ENCODE peak calls at places on chromosomes 1 and 21, in seven cellular contexts. L is NCI-H2081; I is activated naive CD4-positive, alpha-beta T cell treated with anti-CD3 and anti-CD28 coated beads, Interleukin-2, amount 10 ng/mL, durations not matched to agents 7 days and 5 days; G is LHCN-M2; C is left lobe of liver; E is H7; M is GM03348. Q is an unnamed sample.

GRCh38 chr1:15923241-15923640 is 52.7 kb downstream of the ZBTB17 start:
- DNase-seq in M (peak; percentile 40), E (no peak), I (no peak), G (peak; percentile 67), C (no peak), L (no peak), Q (no peak)

GRCh38 chr1:116904791-116905320 is 4.9 kb upstream of the PTGFRN start:
- DNase-seq in I (no peak), G (no peak), L (no peak), E (no peak), M (peak; percentile 33), C (no peak), Q (no peak)

GRCh38 chr1:238672262-238672661 is 714.1 kb upstream of the CHRM3 start:
- DNase-seq in E (peak; percentile 7), G (no peak), L (peak; percentile 13), I (no peak), M (no peak), C (no peak), Q (no peak)

GRCh38 chr1:235558783-235559182 is 54.5 kb upstream of the B3GALNT2 start:
- DNase-seq in G (no peak), M (no peak), C (no peak), E (no peak), I (no peak), L (no peak), Q (no peak)

GRCh38 chr1:70915258-70915657 is 132.4 kb downstream of the PTGER3 start:
- DNase-seq in I (no peak), E (no peak), C (no peak), M (no peak), L (no peak), G (no peak), Q (no peak)

GRCh38 chr1:94322696-94323095 is 85.3 kb upstream of the ARHGAP29 start:
- DNase-seq in E (no peak), C (no peak), M (no peak), I (no peak), L (peak; percentile 20), G (no peak), Q (no peak)

GRCh38 chr1:74835046-74835445 is 102.1 kb downstream of the TYW3 start:
- DNase-seq in C (no peak), L (no peak), G (no peak), I (no peak), M (no peak), E (no peak), Q (no peak)

GRCh38 chr1:203036135-203036534 is 9.8 kb downstream of the PPFIA4 start:
- DNase-seq in L (no peak), M (no peak), G (no peak), C (no peak), E (peak; percentile 62), I (no peak), Q (no peak)

GRCh38 chr1:178560871-178561376 is 48.0 kb downstream of the TEX35 start:
- DNase-seq in L (no peak), C (no peak), I (no peak), E (no peak), M (no peak), G (no peak), Q (no peak)

GRCh38 chr1:156749429-156750118 is 1.9 kb downstream of the HDGF start:
- DNase-seq in I (no peak), L (no peak), E (no peak), M (no peak), G (peak; percentile 20), C (peak; percentile 90), Q (peak; percentile 25)

GRCh38 chr1:8989061-8989460 is 37.2 kb downstream of the SLC2A7 start:
- DNase-seq in I (no peak), C (no peak), M (no peak), L (no peak), E (no peak), G (no peak), Q (no peak)

GRCh38 chr1:218480691-218481099 is 135.6 kb downstream of the TGFB2 start:
- DNase-seq in G (peak; percentile 88), L (no peak), M (peak; percentile 56), I (no peak), C (no peak), E (no peak), Q (no peak)

GRCh38 chr1:115190766-115191165 is 101.5 kb upstream of the TSPAN2 start:
- DNase-seq in I (no peak), L (no peak), E (no peak), M (peak; percentile 18), C (no peak), G (no peak), Q (no peak)

GRCh38 chr1:36466370-36467026 is 2.3 kb upstream of the MRPS15 start:
- DNase-seq in M (no peak), G (no peak), E (no peak), C (no peak), L (no peak), I (no peak), Q (no peak)

GRCh38 chr21:39602076-39602689 is 10.6 kb upstream of the B3GALT5 start:
- DNase-seq in E (no peak), G (no peak), C (no peak), I (no peak), L (no peak), M (no peak), Q (no peak)

GRCh38 chr1:239816090-239816812 is 275.4 kb upstream of the FMN2 start:
- DNase-seq in G (peak; percentile 82), M (peak; percentile 33), L (no peak), E (peak; percentile 59), I (no peak), C (no peak), Q (peak; percentile 35)

GRCh38 chr1:29754608-29755375 is 518.5 kb downstream of the PTPRU start:
- DNase-seq in E (peak; percentile 5), G (no peak), C (no peak), L (no peak), I (no peak), M (no peak), Q (no peak)

GRCh38 chr1:210344706-210345105 is 16.0 kb downstream of the HHAT start:
- DNase-seq in E (no peak), G (peak; percentile 28), I (no peak), L (no peak), M (no peak), C (no peak), Q (no peak)

GRCh38 chr21:20971296-20971921 is 26.8 kb upstream of the NCAM2 start:
- DNase-seq in E (peak; percentile 52), G (peak; percentile 27), C (no peak), M (peak; percentile 78), I (peak; percentile 25), L (peak; percentile 53), Q (peak; percentile 30)

GRCh38 chr1:24156542-24157260 is 13.8 kb upstream of the IL22RA1 start:
- DNase-seq in I (no peak), L (no peak), M (no peak), C (no peak), G (no peak), E (no peak), Q (no peak)

GRCh38 chr1:243959998-243960397 is 91.1 kb upstream of the ZBTB18 start:
- DNase-seq in G (no peak), M (no peak), E (no peak), C (no peak), L (no peak), I (no peak), Q (no peak)

GRCh38 chr21:35096959-35097358 is 47.9 kb upstream of the RUNX1 start:
- DNase-seq in L (no peak), G (peak; percentile 73), I (no peak), M (no peak), C (no peak), E (no peak), Q (no peak)

GRCh38 chr1:41804176-41804575 is 114.5 kb downstream of the HIVEP3 start:
- DNase-seq in G (no peak), L (no peak), M (no peak), C (no peak), I (peak; percentile 61), E (no peak), Q (no peak)

GRCh38 chr1:180167021-180167701 is 12.5 kb downstream of the QSOX1 start:
- DNase-seq in E (no peak), I (no peak), C (no peak), M (no peak), G (no peak), L (no peak), Q (no peak)

GRCh38 chr1:7386226-7387052 is 384.7 kb upstream of the VAMP3 start:
- DNase-seq in I (no peak), E (peak; percentile 22), C (peak; percentile 34), L (no peak), G (no peak), M (no peak), Q (no peak)

GRCh38 chr1:157485793-157486192 is 66.5 kb downstream of the FCRL5 start:
- DNase-seq in E (no peak), C (no peak), G (no peak), I (no peak), M (no peak), L (no peak), Q (no peak)

GRCh38 chr1:22137006-22137720 is 5.7 kb downstream of the WNT4 start:
- DNase-seq in G (peak; percentile 38), I (no peak), M (no peak), L (no peak), C (no peak), E (peak; percentile 86), Q (no peak)

GRCh38 chr1:5993553-5994510 is 1.6 kb upstream of the NPHP4 start:
- DNase-seq in G (no peak), E (peak; percentile 76), L (no peak), C (no peak), I (peak; percentile 49), M (no peak), Q (no peak)

GRCh38 chr21:28743723-28744122 is 249.0 kb downstream of the LTN1 start:
- DNase-seq in M (no peak), E (no peak), I (no peak), G (no peak), C (no peak), L (no peak), Q (no peak)

GRCh38 chr1:62362061-62362951 is 43.1 kb upstream of the KANK4 start:
- DNase-seq in G (no peak), M (no peak), E (no peak), C (no peak), I (no peak), L (peak; percentile 57), Q (no peak)

GRCh38 chr1:180173952-180174351 is 19.3 kb downstream of the QSOX1 start:
- DNase-seq in I (no peak), E (no peak), G (no peak), M (peak; percentile 79), L (no peak), C (peak; percentile 62), Q (no peak)

GRCh38 chr1:52660807-52661206 is 27.8 kb downstream of the SHISAL2A start:
- DNase-seq in C (no peak), M (no peak), G (no peak), E (no peak), I (no peak), L (no peak), Q (no peak)

GRCh38 chr1:50959303-50959912 is 659 bp downstream of the FAF1 start:
- DNase-seq in G (peak; percentile 40), L (peak; percentile 74), C (no peak), I (no peak), M (peak; percentile 4), E (no peak), Q (peak; percentile 19)

GRCh38 chr1:78619029-78619428 is 1.2 kb upstream of the IFI44L start:
- DNase-seq in G (no peak), C (no peak), L (no peak), E (no peak), M (no peak), I (no peak), Q (no peak)

GRCh38 chr1:89176971-89177370 is 1.2 kb upstream of the GBP7 start:
- DNase-seq in M (no peak), G (no peak), I (no peak), E (no peak), L (no peak), C (no peak), Q (no peak)

GRCh38 chr1:202586018-202586821 is 124.0 kb downstream of the SYT2 start:
- DNase-seq in C (no peak), I (no peak), E (no peak), M (no peak), L (no peak), G (peak; percentile 50), Q (no peak)

Q was measured in HuH-7.